ENCODE peak calls at places on chromosomes 6 and 20, in six cellular contexts. Z is GM12878, Q is HL-60, S is K562, T is HepG2, I is H1. P is an unnamed sample.

GRCh38 chr6:104789770-104790190 is 69.9 kb downstream of the HACE1 start:
- DNase-seq in Z (no peak), Q (no peak), S (peak), T (peak), I (no peak), P (no peak)

GRCh38 chr6:122372647-122373046 is 26.8 kb upstream of the HSF2 start:
- DNase-seq in Z (no peak), Q (no peak), S (no peak), T (no peak), I (no peak), P (no peak)

GRCh38 chr20:34389206-34389953 is 26.3 kb downstream of the ITCH start:
- DNase-seq in Z (no peak), Q (no peak), S (peak), T (no peak), I (no peak), P (no peak)

GRCh38 chr6:111667921-111668320 is 62.2 kb upstream of the TRAF3IP2 start:
- DNase-seq in Z (no peak), Q (no peak), S (no peak), T (no peak), I (no peak), P (peak)

GRCh38 chr6:88725111-88725711 is 238.2 kb downstream of the RNGTT start:
- DNase-seq in Z (peak), Q (no peak), S (peak), T (peak), I (peak), P (peak)

GRCh38 chr6:40948598-40948997 is 90.4 kb downstream of the UNC5CL start:
- DNase-seq in Z (no peak), Q (no peak), S (no peak), T (no peak), I (no peak), P (no peak)

GRCh38 chr20:37529214-37529967 is 1.7 kb upstream of the BLCAP start:
- DNase-seq in Z (no peak), Q (no peak), S (peak), T (peak), I (no peak), P (no peak)

GRCh38 chr6:150478651-150479498 is 110.1 kb downstream of the IYD start:
- DNase-seq in Z (no peak), Q (no peak), S (no peak), T (no peak), I (no peak), P (no peak)

GRCh38 chr6:16684896-16685554 is 76.2 kb downstream of the ATXN1 start:
- DNase-seq in Z (peak), Q (no peak), S (no peak), T (no peak), I (no peak), P (no peak)

GRCh38 chr6:30883743-30884520 is at the start of gene DDR1:
- DNase-seq in Z (no peak), Q (no peak), S (peak), T (peak), I (peak), P (peak)

GRCh38 chr6:3625161-3625979 is 126.1 kb downstream of the PXDC1 start:
- DNase-seq in Z (no peak), Q (no peak), S (no peak), T (no peak), I (peak), P (no peak)

GRCh38 chr20:50690562-50690978 is 772 bp downstream of the RIPOR3 start:
- DNase-seq in Z (no peak), Q (no peak), S (peak), T (no peak), I (peak), P (no peak)

GRCh38 chr6:72140795-72141194 is 254.4 kb downstream of the RIMS1 start:
- DNase-seq in Z (no peak), Q (no peak), S (no peak), T (no peak), I (no peak), P (no peak)

GRCh38 chr20:31845300-31845863 is at the start of gene FOXS1:
- DNase-seq in Z (no peak), Q (no peak), S (no peak), T (no peak), I (no peak), P (no peak)

GRCh38 chr20:21099653-21100589 is 6.2 kb downstream of the LINC00237 start:
- DNase-seq in Z (no peak), Q (peak), S (peak), T (no peak), I (peak), P (peak)

GRCh38 chr20:31691646-31692275 is 30.9 kb downstream of the BCL2L1 start:
- DNase-seq in Z (no peak), Q (no peak), S (no peak), T (no peak), I (no peak), P (no peak)

GRCh38 chr6:150134280-150134920 is 8.4 kb upstream of the PPP1R14C start:
- DNase-seq in Z (no peak), Q (no peak), S (no peak), T (no peak), I (no peak), P (no peak)

GRCh38 chr20:58712116-58712822 is 19.7 kb downstream of the NPEPL1 start:
- DNase-seq in Z (no peak), Q (no peak), S (no peak), T (no peak), I (peak), P (peak)
- TF ChIP-seq GABPA in Z (no peak), Q (no peak), S (no peak), T (no peak), I (no peak), P (no peak)

GRCh38 chr6:49027644-49028043 is 435.4 kb downstream of the MMUT start:
- DNase-seq in Z (no peak), Q (no peak), S (no peak), T (no peak), I (no peak), P (no peak)

GRCh38 chr6:49030621-49031020 is 432.4 kb downstream of the MMUT start:
- DNase-seq in Z (no peak), Q (no peak), S (no peak), T (no peak), I (no peak), P (no peak)

GRCh38 chr6:49025273-49026240 is 437.5 kb downstream of the MMUT start:
- DNase-seq in Z (no peak), Q (no peak), S (no peak), T (no peak), I (no peak), P (no peak)
- TF ChIP-seq GABPA in Z (no peak), Q (no peak), S (no peak), T (no peak), I (no peak), P (no peak)

GRCh38 chr6:797479-798077 is 104.6 kb upstream of the EXOC2 start:
- DNase-seq in Z (no peak), Q (peak), S (peak), T (peak), I (peak), P (peak)
- TF ChIP-seq GABPA in Z (no peak), Q (no peak), S (no peak), T (no peak), I (no peak), P (no peak)

GRCh38 chr20:23223908-23224307 is 126.7 kb upstream of the NXT1 start:
- DNase-seq in Z (no peak), Q (no peak), S (no peak), T (no peak), I (no peak), P (no peak)

GRCh38 chr20:23226612-23227265 is 123.9 kb upstream of the NXT1 start:
- DNase-seq in Z (no peak), Q (no peak), S (no peak), T (no peak), I (peak), P (no peak)

GRCh38 chr20:23225407-23226060 is 125.1 kb upstream of the NXT1 start:
- DNase-seq in Z (no peak), Q (peak), S (peak), T (no peak), I (no peak), P (no peak)

GRCh38 chr20:23224806-23225205 is 125.8 kb upstream of the NXT1 start:
- DNase-seq in Z (no peak), Q (no peak), S (no peak), T (no peak), I (no peak), P (no peak)

GRCh38 chr20:23222531-23223200 is 127.9 kb upstream of the NXT1 start:
- DNase-seq in Z (no peak), Q (no peak), S (no peak), T (no peak), I (no peak), P (no peak)
- TF ChIP-seq GABPA in Z (no peak), Q (no peak), S (no peak), T (no peak), I (no peak), P (no peak)

GRCh38 chr6:66179363-66179762 is 472.3 kb upstream of the EYS start:
- DNase-seq in Z (no peak), Q (no peak), S (no peak), T (no peak), I (no peak), P (no peak)

GRCh38 chr6:66189915-66190314 is 482.9 kb upstream of the EYS start:
- DNase-seq in Z (no peak), Q (no peak), S (no peak), T (peak), I (no peak), P (no peak)

DNA sequence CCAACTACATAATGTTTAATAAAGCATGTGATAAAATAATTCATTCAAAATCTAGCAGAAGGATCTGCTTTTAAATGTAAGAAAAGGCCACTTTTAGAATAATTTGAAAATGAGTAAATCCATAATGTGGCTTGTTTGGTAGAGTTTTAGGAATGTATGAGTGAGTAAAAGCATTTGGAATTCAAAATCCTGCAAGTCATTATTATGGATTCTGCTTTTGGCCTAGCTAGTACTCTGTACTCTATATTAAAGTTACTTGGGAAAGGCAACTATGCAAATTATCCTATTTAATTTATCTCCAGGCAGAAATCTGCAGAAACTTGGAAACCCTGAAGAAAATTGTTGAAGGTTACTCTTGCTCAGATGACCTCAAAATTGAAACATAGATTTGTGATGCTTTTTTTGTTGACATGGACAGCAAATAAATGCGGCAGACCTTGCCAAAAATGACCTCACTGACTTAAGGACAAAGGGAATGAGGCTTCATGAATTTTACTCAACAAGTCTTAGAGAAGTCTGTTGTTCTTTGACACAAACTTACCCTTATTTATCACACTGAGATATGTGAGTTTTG is 477.0 kb upstream of the EYS start:
- DNase-seq in Z (no peak), Q (no peak), S (no peak), T (no peak), I (no peak), P (no peak)
- TF ChIP-seq GABPA in Z (no peak), Q (no peak), S (no peak), T (no peak), I (no peak), P (no peak)

GRCh38 chr6:68633654-68634502 is 1.2 kb upstream of the ADGRB3 start:
- DNase-seq in Z (no peak), Q (no peak), S (no peak), T (no peak), I (no peak), P (peak)

GRCh38 chr6:68635706-68636513 is 828 bp downstream of the ADGRB3 start:
- DNase-seq in Z (no peak), Q (no peak), S (peak), T (no peak), I (peak), P (peak)

GRCh38 chr6:68632620-68633195 is 2.4 kb upstream of the ADGRB3 start:
- DNase-seq in Z (no peak), Q (no peak), S (no peak), T (no peak), I (no peak), P (no peak)

GRCh38 chr6:68635412-68635705 is 277 bp downstream of the ADGRB3 start:
- DNase-seq in Z (no peak), Q (no peak), S (no peak), T (no peak), I (no peak), P (no peak)

DNA sequence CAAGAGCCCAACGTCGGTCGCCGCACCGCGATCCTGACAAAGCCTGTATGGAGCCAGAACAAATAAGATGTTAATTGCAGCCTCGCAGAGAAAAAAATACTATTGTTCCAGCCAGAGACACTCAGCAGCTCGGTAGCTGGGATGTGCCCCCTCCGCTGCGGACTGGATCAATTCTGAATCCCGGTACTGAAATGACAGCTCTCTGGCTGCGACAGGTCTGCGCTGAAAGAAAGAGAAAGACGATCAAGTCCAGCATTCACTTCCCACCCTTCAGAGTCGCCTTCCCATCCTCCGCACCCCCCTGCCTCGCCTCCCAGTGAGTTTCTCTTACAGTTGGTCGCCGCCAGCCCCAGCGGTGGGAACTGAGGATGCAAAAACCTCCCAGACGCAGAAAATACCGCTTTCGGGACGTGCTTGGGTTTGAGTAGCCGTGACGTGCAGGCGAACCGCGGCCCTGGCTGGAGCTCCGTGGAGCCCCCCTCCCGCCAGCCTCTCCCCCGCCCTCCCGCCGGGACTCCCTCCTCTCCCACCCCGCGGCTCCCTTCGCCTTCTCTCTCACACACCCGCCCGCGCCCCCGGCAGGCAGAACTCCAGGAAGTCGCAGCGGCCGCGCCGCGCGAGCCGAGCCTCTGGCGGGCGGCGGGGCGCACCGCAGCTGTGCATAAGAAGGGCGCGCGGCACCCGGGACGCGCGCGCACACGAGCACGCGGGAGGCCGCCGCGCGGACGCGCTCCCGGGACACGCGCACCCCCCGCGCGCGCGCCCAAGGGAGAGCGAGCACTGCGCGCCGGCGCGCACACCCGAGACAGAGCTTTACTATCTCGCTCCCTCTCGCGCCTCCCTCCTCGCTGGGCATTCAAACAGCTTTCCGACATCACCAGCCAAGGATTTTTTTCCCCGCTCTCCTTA is at the start of gene ADGRB3:
- DNase-seq in Z (no peak), Q (peak), S (peak), T (peak), I (peak), P (peak)
- TF ChIP-seq GABPA in Z (no peak), Q (no peak), S (peak), T (no peak), I (no peak), P (no peak)

GRCh38 chr6:33316603-33317417 is 734 bp downstream of the ZBTB22 start:
- DNase-seq in Z (no peak), Q (no peak), S (no peak), T (no peak), I (peak), P (peak)

GRCh38 chr6:33314515-33314942 is 651 bp upstream of the TAPBP start:
- DNase-seq in Z (no peak), Q (peak), S (peak), T (peak), I (peak), P (peak)

GRCh38 chr6:33317418-33317667 is 201 bp downstream of the ZBTB22 start:
- DNase-seq in Z (no peak), Q (peak), S (no peak), T (no peak), I (peak), P (peak)

GRCh38 chr6:33314943-33315752 is 1.3 kb upstream of the TAPBP start:
- DNase-seq in Z (no peak), Q (no peak), S (peak), T (no peak), I (peak), P (peak)

DNA sequence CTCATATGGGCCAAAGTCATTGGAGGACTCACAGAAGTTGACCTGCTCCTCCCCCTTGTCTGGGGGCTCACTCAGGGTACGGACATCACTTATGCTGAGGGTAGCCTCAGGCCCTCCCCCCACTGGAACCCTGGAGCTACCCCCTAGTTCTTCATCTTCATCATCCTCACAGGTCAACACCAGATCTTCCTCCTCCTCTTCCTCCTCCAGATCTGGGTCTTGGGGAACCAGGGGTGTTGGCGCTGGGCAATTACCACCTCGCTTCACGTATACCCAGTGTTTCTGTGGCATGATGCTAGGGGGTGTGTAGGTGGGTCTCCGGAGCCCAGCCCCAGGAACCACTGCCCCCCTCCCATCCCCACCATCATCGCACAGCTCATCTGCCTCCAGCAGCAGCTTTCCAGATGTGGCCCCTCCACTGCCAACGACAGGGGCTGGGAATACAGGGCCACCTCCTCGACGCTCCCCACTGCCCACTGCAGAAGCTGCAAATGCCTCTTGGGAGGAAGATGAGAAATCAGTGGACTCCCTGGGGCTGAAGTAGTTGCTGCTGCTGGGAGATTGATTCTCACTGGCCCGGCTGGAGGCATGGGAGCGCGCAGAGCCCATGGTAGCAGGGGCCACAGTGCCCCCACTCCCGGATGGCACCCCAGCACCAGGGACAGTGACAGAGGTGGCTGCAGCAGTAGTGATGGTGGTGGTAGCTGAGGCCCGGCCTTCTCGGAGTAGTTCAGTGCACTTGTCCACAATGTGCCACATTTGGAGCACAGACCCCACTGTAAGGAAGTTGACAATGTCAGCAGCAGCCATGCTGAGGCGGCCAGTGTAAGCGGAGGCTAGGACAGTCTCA is 1.6 kb downstream of the ZBTB22 start:
- DNase-seq in Z (no peak), Q (no peak), S (no peak), T (no peak), I (no peak), P (peak)
- TF ChIP-seq GABPA in Z (no peak), Q (no peak), S (no peak), T (no peak), I (no peak), P (no peak)

GRCh38 chr6:134047124-134047523 is 5.3 kb downstream of the SLC2A12 start:
- DNase-seq in Z (no peak), Q (no peak), S (no peak), T (no peak), I (no peak), P (no peak)
- TF ChIP-seq GABPA in Z (no peak), Q (no peak), S (no peak), T (no peak), I (no peak), P (no peak)

GRCh38 chr6:160457843-160458242 is 109.7 kb downstream of the SLC22A3 start:
- DNase-seq in Z (no peak), Q (peak), S (no peak), T (no peak), I (no peak), P (no peak)

GRCh38 chr6:160461641-160462040 is 113.5 kb downstream of the SLC22A3 start:
- DNase-seq in Z (no peak), Q (no peak), S (no peak), T (no peak), I (no peak), P (no peak)

GRCh38 chr6:160462116-160462515 is 113.9 kb downstream of the SLC22A3 start:
- DNase-seq in Z (no peak), Q (no peak), S (no peak), T (no peak), I (no peak), P (no peak)

GRCh38 chr6:160464744-160465143 is 116.6 kb downstream of the SLC22A3 start:
- DNase-seq in Z (no peak), Q (no peak), S (no peak), T (no peak), I (peak), P (no peak)

DNA sequence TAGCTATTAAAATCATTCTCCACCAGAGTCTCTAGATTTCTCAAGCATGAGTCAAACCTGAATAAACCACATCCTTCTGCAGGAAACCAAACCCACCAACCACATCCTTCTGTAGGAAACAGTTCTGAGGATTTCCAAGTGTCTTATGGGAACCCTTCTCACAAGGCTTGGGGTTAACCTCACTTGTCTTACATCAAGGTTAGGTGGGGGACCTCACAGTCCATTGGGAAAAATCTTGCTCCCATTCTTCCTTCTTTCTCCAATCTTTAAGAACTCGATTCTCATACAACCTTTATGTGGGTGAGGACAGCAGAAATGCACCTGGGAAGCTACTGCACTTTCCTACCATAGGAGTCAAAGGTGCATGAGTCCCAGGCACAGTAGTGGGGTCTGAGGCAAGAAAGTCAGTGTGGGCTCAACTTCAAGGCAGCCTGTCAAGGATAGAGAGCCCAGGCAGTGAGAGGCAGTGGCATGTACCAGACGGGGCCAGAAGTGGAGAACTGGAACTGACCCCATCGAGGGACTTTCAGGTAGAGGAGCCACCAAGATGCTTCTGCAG is 114.5 kb downstream of the SLC22A3 start:
- DNase-seq in Z (peak), Q (peak), S (no peak), T (no peak), I (no peak), P (no peak)
- TF ChIP-seq GABPA in Z (peak), Q (peak), S (peak), T (no peak), I (no peak), P (peak)

P was measured in SK-N-SH.